ENCODE peak calls at places on chromosomes 1 and 21, in eight cellular contexts. L, G, M, F, C, U, D and Z are unnamed samples.

GRCh38 chr21:38121888-38122705 is 134.7 kb upstream of the KCNJ15 start:
- DNase-seq in L (no peak), G (no peak), M (no peak), F (no peak), C (no peak), U (no peak), D (no peak), Z (no peak)

GRCh38 chr21:43826623-43826974 is 37.2 kb downstream of the RRP1 start:
- DNase-seq in L (no peak), G (no peak), M (no peak), F (no peak), C (no peak), U (no peak), D (no peak), Z (no peak)

GRCh38 chr1:55060133-55060999 is 21.0 kb downstream of the PCSK9 start:
- DNase-seq in L (no peak), G (no peak), M (no peak), F (no peak), C (no peak), U (no peak), D (no peak), Z (no peak)

GRCh38 chr1:2104621-2105427 is 54.6 kb downstream of the PRKCZ start:
- DNase-seq in L (peak; percentile 30), G (no peak), M (no peak), F (no peak), C (no peak), U (no peak), D (peak; percentile 65), Z (peak; percentile 44)

GRCh38 chr1:227372662-227373061 is 54.4 kb upstream of the CDC42BPA start:
- DNase-seq in L (peak; percentile 72), G (no peak), M (no peak), F (no peak), C (no peak), U (no peak), D (no peak), Z (no peak)

GRCh38 chr1:3697810-3698209 is 45.5 kb downstream of the TP73 start:
- DNase-seq in L (no peak), G (peak; percentile 25), M (no peak), F (no peak), C (no peak), U (no peak), D (no peak), Z (no peak)

GRCh38 chr21:16115461-16115860 is 385.7 kb downstream of the USP25 start:
- DNase-seq in L (no peak), G (no peak), M (no peak), F (no peak), C (no peak), U (no peak), D (no peak), Z (no peak)

GRCh38 chr1:108854226-108855019 is 2.5 kb downstream of the AKNAD1 start:
- DNase-seq in L (no peak), G (no peak), M (no peak), F (no peak), C (no peak), U (no peak), D (no peak), Z (no peak)

GRCh38 chr1:92519043-92519442 is 32.3 kb upstream of the GFI1 start:
- DNase-seq in L (no peak), G (no peak), M (no peak), F (no peak), C (no peak), U (no peak), D (no peak), Z (no peak)

GRCh38 chr1:200737647-200738296 is 921 bp upstream of the CAMSAP2 start:
- DNase-seq in L (no peak), G (no peak), M (no peak), F (no peak), C (no peak), U (no peak), D (no peak), Z (no peak)

GRCh38 chr1:231557898-231558710 is 29.6 kb downstream of the TSNAX start:
- DNase-seq in L (peak; percentile 77), G (no peak), M (no peak), F (no peak), C (no peak), U (no peak), D (no peak), Z (no peak)

GRCh38 chr1:205270764-205271163 is 43.0 kb downstream of the TMCC2 start:
- DNase-seq in L (peak; percentile 72), G (no peak), M (no peak), F (no peak), C (peak; percentile 74), U (peak; percentile 46), D (no peak), Z (no peak)

GRCh38 chr1:25026757-25027450 is 96.8 kb upstream of the RUNX3 start:
- DNase-seq in L (peak; percentile 7), G (no peak), M (no peak), F (no peak), C (no peak), U (no peak), D (no peak), Z (no peak)

GRCh38 chr1:107682467-107682866 is 282.5 kb downstream of the VAV3 start:
- DNase-seq in L (no peak), G (no peak), M (no peak), F (no peak), C (no peak), U (no peak), D (no peak), Z (no peak)

GRCh38 chr21:34910396-34910795 is 138.7 kb downstream of the RUNX1 start:
- DNase-seq in L (no peak), G (no peak), M (no peak), F (no peak), C (no peak), U (no peak), D (peak; percentile 59), Z (peak; percentile 90)

GRCh38 chr1:90721210-90722194 is 4.4 kb upstream of the BARHL2 start:
- DNase-seq in L (peak; percentile 41), G (peak; percentile 58), M (no peak), F (no peak), C (peak; percentile 37), U (peak; percentile 52), D (no peak), Z (peak; percentile 36)

GRCh38 chr1:32753532-32754281 is 51.1 kb upstream of the SYNC start:
- DNase-seq in L (peak; percentile 48), G (peak; percentile 79), M (peak; percentile 58), F (peak; percentile 80), C (peak; percentile 72), U (no peak), D (peak; percentile 83), Z (peak; percentile 86)

GRCh38 chr1:195656780-195657179 is 951.5 kb downstream of the KCNT2 start:
- DNase-seq in L (no peak), G (no peak), M (no peak), F (no peak), C (no peak), U (no peak), D (no peak), Z (no peak)

GRCh38 chr1:165281207-165281901 is 75.2 kb downstream of the LMX1A start:
- DNase-seq in L (no peak), G (no peak), M (no peak), F (no peak), C (no peak), U (no peak), D (no peak), Z (no peak)

GRCh38 chr1:64263335-64263734 is 59.9 kb downstream of the UBE2U start:
- DNase-seq in L (no peak), G (no peak), M (no peak), F (peak; percentile 67), C (no peak), U (no peak), D (no peak), Z (no peak)

DNA sequence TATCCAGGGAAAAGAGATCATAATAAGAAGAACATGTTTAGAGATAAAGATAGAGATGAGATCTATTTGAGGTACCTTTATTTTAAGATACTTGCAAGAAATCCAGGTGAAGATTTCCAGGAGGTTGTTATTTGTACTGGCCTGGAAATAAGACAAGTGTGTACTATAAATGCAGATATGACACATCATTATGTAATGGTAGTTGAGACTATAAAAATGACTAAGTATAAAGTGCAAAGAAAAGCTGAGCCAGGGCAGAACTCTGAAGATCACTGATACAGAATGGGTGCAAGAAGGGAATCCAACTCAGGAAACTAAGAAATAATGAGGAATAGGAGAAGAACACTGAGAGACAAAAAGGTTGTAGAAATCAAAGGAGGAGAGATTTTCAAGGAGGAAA is 378.2 kb upstream of the PBX1 start:
- DNase-seq in L (no peak), G (no peak), M (no peak), F (no peak), C (no peak), U (no peak), D (no peak), Z (no peak)
- H3K27ac ChIP-seq in L (no peak overlapping the region), G (no peak overlapping the region), M (no peak overlapping the region), F (no peak overlapping the region), C (no peak overlapping the region), U (no peak overlapping the region), D (no peak overlapping the region), Z (no peak overlapping the region)

GRCh38 chr1:105914403-105914802 is 1142.1 kb upstream of the PRMT6 start:
- DNase-seq in L (no peak), G (no peak), M (no peak), F (no peak), C (no peak), U (no peak), D (no peak), Z (peak; percentile 58)

GRCh38 chr1:105909811-105910210 is 1146.7 kb upstream of the PRMT6 start:
- DNase-seq in L (no peak), G (no peak), M (no peak), F (no peak), C (no peak), U (no peak), D (no peak), Z (no peak)
- TF ChIP-seq CTCF in L (no peak), G (no peak), M (no peak), F (no peak), C (no peak), U (no peak), D (no peak), Z (no peak)

DNA sequence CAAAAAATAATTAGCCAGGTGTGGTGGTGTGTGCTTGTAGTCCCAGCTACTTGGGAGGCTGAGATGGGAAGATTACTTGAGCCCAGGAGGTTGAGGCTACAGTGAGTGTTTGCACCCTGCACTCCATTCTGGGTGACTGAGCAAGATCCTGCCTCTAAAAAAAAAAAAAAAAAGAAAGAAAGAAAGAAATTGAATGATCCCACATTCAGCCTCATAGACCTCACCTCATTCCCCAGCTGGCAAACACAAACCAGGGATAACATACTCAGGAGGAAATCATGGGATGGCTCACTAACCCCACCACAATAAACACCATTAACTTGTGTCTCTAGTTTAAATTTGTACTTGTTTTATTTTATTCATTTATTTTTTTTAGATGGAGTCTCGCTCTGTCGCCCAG is 8.5 kb downstream of the ENSA start:
- DNase-seq in L (no peak), G (no peak), M (no peak), F (no peak), C (no peak), U (no peak), D (no peak), Z (no peak)
- TF ChIP-seq POLR2A in L (no peak), G (no peak), M (no peak), F (no peak), C (no peak), U (no peak), D (no peak), Z (no peak)

GRCh38 chr1:162682013-162682419 is 49.8 kb downstream of the DDR2 start:
- DNase-seq in L (no peak), G (no peak), M (no peak), F (no peak), C (no peak), U (no peak), D (no peak), Z (peak; percentile 25)
- H3K27ac ChIP-seq in L (peak overlapping the region; percentile 18), G (peak overlapping the region; percentile 53), M (no peak overlapping the region), F (no peak overlapping the region), C (peak overlapping the region; percentile 80), U (no peak overlapping the region), D (no peak overlapping the region), Z (peak overlapping the region; percentile 24)